ENCODE peak calls at places on chromosomes 6 and 20, in six cellular contexts. V is CD4-positive, alpha-beta T cell; G is NCI-H748 treated with DMSO at 0.1 percent for 48 hours; T is KG1; J is SJSA1; O is HEK293T. S is an unnamed sample.

GRCh38 chr20:19071442-19071717 is 141.1 kb upstream of the SLC24A3 start:
- DNase-seq in V (no peak), O (no peak), G (no peak), J (no peak), T (no peak), S (no peak)

GRCh38 chr20:43667341-43668132 is 623 bp downstream of the MYBL2 start:
- DNase-seq in T (no peak), J (peak), O (peak), G (no peak), V (no peak), S (peak)

GRCh38 chr6:158474961-158475343 is 84.9 kb upstream of the TMEM181 start:
- DNase-seq in J (peak), O (no peak), V (no peak), T (no peak), G (peak), S (no peak)

GRCh38 chr6:168581236-168581635 is 140.3 kb downstream of the SMOC2 start:
- DNase-seq in G (no peak), V (no peak), T (no peak), J (no peak), O (no peak), S (no peak)

GRCh38 chr6:25617997-25618396 is 34.0 kb upstream of the SCGN start:
- DNase-seq in T (no peak), J (no peak), O (no peak), V (no peak), G (no peak), S (no peak)

GRCh38 chr20:20743511-20744169 is 31.2 kb upstream of the RALGAPA2 start:
- DNase-seq in T (peak), V (no peak), G (peak), J (no peak), O (no peak), S (no peak)

GRCh38 chr20:63333241-63333836 is 27.8 kb downstream of the CHRNA4 start:
- DNase-seq in J (no peak), V (no peak), O (no peak), T (no peak), G (no peak), S (no peak)

GRCh38 chr6:51028271-51028670 is 209.6 kb downstream of the TFAP2B start:
- DNase-seq in T (no peak), V (no peak), O (no peak), G (no peak), J (peak), S (no peak)

GRCh38 chr6:163808231-163808630 is 393.7 kb downstream of the QKI start:
- DNase-seq in J (no peak), T (no peak), V (no peak), O (no peak), G (no peak), S (no peak)

GRCh38 chr6:38283734-38284362 is 355.9 kb downstream of the BTBD9 start:
- DNase-seq in O (no peak), T (no peak), V (no peak), G (no peak), J (no peak), S (no peak)

GRCh38 chr6:56955171-56956155 is 556 bp downstream of the BEND6 start:
- DNase-seq in J (peak), T (peak), G (peak), O (peak), V (peak), S (peak)

GRCh38 chr20:16098890-16099639 is 474.2 kb downstream of the KIF16B start:
- DNase-seq in G (no peak), V (no peak), J (no peak), T (no peak), O (no peak), S (no peak)